ENCODE peak calls at places on chromosomes 1 and 21, in five cellular contexts. One of them, this sample, is unnamed.

GRCh38 chr1:178066904-178067531 is 26.9 kb upstream of the RASAL2 start:
- DNase-seq in fibroblast of lung: no peak
- DNase-seq in tibial artery: no peak
- DNase-seq in uterus: no peak
- DNase-seq in caudate nucleus: no peak
- DNase-seq in this sample: no peak

GRCh38 chr1:52551476-52552235 is 1.2 kb downstream of the TUT4 start:
- DNase-seq in uterus: no peak
- DNase-seq in fibroblast of lung: peak
- DNase-seq in tibial artery: no peak
- DNase-seq in caudate nucleus: no peak
- DNase-seq in this sample: no peak

GRCh38 chr1:33727310-33727709 is 136.6 kb upstream of the HMGB4 start:
- DNase-seq in caudate nucleus: no peak
- DNase-seq in fibroblast of lung: no peak
- DNase-seq in uterus: no peak
- DNase-seq in tibial artery: no peak
- DNase-seq in this sample: no peak

GRCh38 chr1:74193908-74194307 is 4.1 kb downstream of the LRRIQ3 start:
- DNase-seq in tibial artery: no peak
- DNase-seq in uterus: no peak
- DNase-seq in caudate nucleus: no peak
- DNase-seq in fibroblast of lung: peak
- DNase-seq in this sample: no peak

GRCh38 chr1:33111965-33112364 is 31.0 kb downstream of the AZIN2 start:
- DNase-seq in fibroblast of lung: peak
- DNase-seq in uterus: no peak
- DNase-seq in caudate nucleus: no peak
- DNase-seq in tibial artery: no peak
- DNase-seq in this sample: no peak

GRCh38 chr21:44299458-44300261 is at the start of gene PFKL:
- DNase-seq in tibial artery: peak
- DNase-seq in caudate nucleus: no peak
- DNase-seq in fibroblast of lung: peak
- DNase-seq in uterus: peak
- DNase-seq in this sample: peak

GRCh38 chr21:37878946-37879660 is 37.2 kb downstream of the KCNJ6 start:
- DNase-seq in uterus: no peak
- DNase-seq in caudate nucleus: no peak
- DNase-seq in fibroblast of lung: peak
- DNase-seq in tibial artery: no peak
- DNase-seq in this sample: no peak

GRCh38 chr1:29122987-29123870 is 474 bp downstream of the TMEM200B start:
- DNase-seq in tibial artery: no peak
- DNase-seq in fibroblast of lung: peak
- DNase-seq in caudate nucleus: no peak
- DNase-seq in uterus: peak
- DNase-seq in this sample: no peak

GRCh38 chr1:193417945-193418744 is 231.7 kb upstream of the B3GALT2 start:
- DNase-seq in fibroblast of lung: peak
- DNase-seq in caudate nucleus: no peak
- DNase-seq in uterus: no peak
- DNase-seq in tibial artery: no peak
- DNase-seq in this sample: no peak

GRCh38 chr1:200890027-200890426 is 4.7 kb upstream of the INAVA start:
- DNase-seq in uterus: no peak
- DNase-seq in fibroblast of lung: no peak
- DNase-seq in caudate nucleus: no peak
- DNase-seq in tibial artery: no peak
- DNase-seq in this sample: no peak

GRCh38 chr1:200892546-200892945 is 2.2 kb upstream of the INAVA start:
- DNase-seq in tibial artery: no peak
- DNase-seq in fibroblast of lung: no peak
- DNase-seq in uterus: no peak
- DNase-seq in caudate nucleus: no peak
- DNase-seq in this sample: no peak

GRCh38 chr1:200889571-200889970 is 5.1 kb upstream of the INAVA start:
- DNase-seq in uterus: no peak
- DNase-seq in caudate nucleus: no peak
- DNase-seq in fibroblast of lung: no peak
- DNase-seq in tibial artery: no peak
- DNase-seq in this sample: no peak

GRCh38 chr1:200891774-200892157 is 2.9 kb upstream of the INAVA start:
- DNase-seq in uterus: no peak
- DNase-seq in tibial artery: no peak
- DNase-seq in fibroblast of lung: no peak
- DNase-seq in caudate nucleus: no peak
- DNase-seq in this sample: no peak

GRCh38 chr1:200890818-200891773 is 3.6 kb upstream of the INAVA start:
- DNase-seq in fibroblast of lung: peak
- DNase-seq in caudate nucleus: no peak
- DNase-seq in uterus: no peak
- DNase-seq in tibial artery: no peak
- DNase-seq in this sample: no peak
- H3K27ac ChIP-seq in fibroblast of lung: no peak
- H3K27ac ChIP-seq in caudate nucleus: peak
- H3K27ac ChIP-seq in uterus: no peak
- H3K27ac ChIP-seq in tibial artery: peak
- H3K27ac ChIP-seq in this sample: no peak

GRCh38 chr21:15190837-15191236 is 126.0 kb upstream of the NRIP1 start:
- DNase-seq in fibroblast of lung: no peak
- DNase-seq in caudate nucleus: no peak
- DNase-seq in uterus: no peak
- DNase-seq in tibial artery: no peak
- DNase-seq in this sample: no peak

GRCh38 chr21:15193937-15194336 is 129.1 kb upstream of the NRIP1 start:
- DNase-seq in caudate nucleus: no peak
- DNase-seq in uterus: no peak
- DNase-seq in fibroblast of lung: no peak
- DNase-seq in tibial artery: no peak
- DNase-seq in this sample: no peak

GRCh38 chr21:15190412-15190811 is 125.6 kb upstream of the NRIP1 start:
- DNase-seq in caudate nucleus: no peak
- DNase-seq in fibroblast of lung: no peak
- DNase-seq in tibial artery: no peak
- DNase-seq in uterus: no peak
- DNase-seq in this sample: no peak

GRCh38 chr21:15191342-15191741 is 126.5 kb upstream of the NRIP1 start:
- DNase-seq in tibial artery: no peak
- DNase-seq in caudate nucleus: no peak
- DNase-seq in fibroblast of lung: no peak
- DNase-seq in uterus: no peak
- DNase-seq in this sample: no peak

DNA sequence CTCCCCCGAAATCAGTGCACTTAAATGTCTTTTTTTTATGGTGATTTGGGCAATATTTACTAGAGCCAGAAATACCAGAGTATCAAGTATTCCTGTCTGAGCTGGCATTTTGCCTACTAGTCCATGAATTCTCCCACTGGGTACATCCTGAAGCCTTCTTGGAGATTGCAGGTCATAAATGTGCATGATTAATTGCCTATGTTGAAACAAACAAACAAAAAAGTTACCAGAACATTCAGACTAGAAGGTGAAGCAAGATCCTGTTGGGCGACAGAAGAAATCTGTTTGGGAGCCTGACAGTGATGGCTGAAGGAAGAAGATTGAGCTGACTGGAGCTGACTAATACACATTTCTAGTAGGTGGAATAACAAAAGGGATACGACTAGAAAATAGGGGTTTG is 127.4 kb upstream of the NRIP1 start:
- DNase-seq in fibroblast of lung: peak
- DNase-seq in tibial artery: no peak
- DNase-seq in uterus: peak
- DNase-seq in caudate nucleus: no peak
- DNase-seq in this sample: no peak
- H3K27ac ChIP-seq in fibroblast of lung: no peak
- H3K27ac ChIP-seq in tibial artery: no peak
- H3K27ac ChIP-seq in uterus: no peak
- H3K27ac ChIP-seq in caudate nucleus: no peak
- H3K27ac ChIP-seq in this sample: no peak

DNA sequence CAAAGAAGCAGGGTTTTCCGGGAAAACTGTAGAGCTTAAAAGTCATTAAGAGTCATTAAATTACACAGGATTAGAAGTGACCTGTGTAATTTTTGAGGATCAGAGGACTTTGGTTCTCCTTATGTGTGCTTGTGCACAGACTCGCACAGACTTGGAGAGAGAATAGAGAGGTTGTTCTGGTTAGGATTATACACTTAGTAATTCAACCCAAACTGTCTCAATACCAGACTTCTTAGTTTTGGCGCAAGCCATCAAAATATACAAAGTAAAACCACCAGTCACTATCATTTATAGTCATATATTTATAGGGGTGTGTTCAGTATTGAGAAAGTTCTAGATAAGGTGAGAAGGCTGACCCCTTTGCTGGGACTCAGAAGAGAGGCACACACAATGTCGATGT is 112.3 kb downstream of the HLX start:
- DNase-seq in fibroblast of lung: no peak
- DNase-seq in uterus: no peak
- DNase-seq in caudate nucleus: no peak
- DNase-seq in tibial artery: no peak
- DNase-seq in this sample: no peak
- H3K27ac ChIP-seq in fibroblast of lung: no peak
- H3K27ac ChIP-seq in uterus: no peak
- H3K27ac ChIP-seq in caudate nucleus: no peak
- H3K27ac ChIP-seq in tibial artery: no peak
- H3K27ac ChIP-seq in this sample: no peak

DNA sequence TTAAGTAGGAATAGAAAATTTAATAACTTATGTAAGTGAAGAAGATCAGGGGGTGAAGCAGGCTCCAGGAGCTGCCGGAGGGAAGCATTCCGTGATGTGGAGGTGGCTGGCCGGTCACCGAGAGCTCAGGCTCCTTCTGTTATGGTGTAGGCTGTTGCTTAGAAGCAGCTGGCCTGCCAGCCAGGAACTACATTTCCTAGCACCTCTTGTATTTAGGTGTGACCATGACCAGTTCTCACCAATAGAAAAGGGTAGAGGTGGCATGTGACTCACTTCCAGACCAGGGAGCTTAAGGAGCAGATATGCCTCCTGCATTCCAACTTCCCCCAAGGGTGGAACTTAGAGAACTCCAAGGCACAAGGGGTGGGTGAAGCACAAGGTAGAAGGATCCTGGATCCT is 120.7 kb downstream of the ACTL8 start:
- DNase-seq in tibial artery: no peak
- DNase-seq in caudate nucleus: no peak
- DNase-seq in fibroblast of lung: peak
- DNase-seq in uterus: no peak
- DNase-seq in this sample: no peak
- H3K27ac ChIP-seq in tibial artery: no peak
- H3K27ac ChIP-seq in caudate nucleus: no peak
- H3K27ac ChIP-seq in fibroblast of lung: peak
- H3K27ac ChIP-seq in uterus: no peak
- H3K27ac ChIP-seq in this sample: no peak